ENCODE peak calls at places on chromosomes 16 and 17, in five cellular contexts. Q, U, F, N and T are unnamed samples.

GRCh38 chr16:65180986-65181710 is 59.3 kb upstream of the CDH11 start:
- DNase-seq in Q (no peak), U (no peak), F (no peak), N (peak), T (no peak)

GRCh38 chr17:9937164-9937835 is 32.2 kb upstream of the RCVRN start:
- DNase-seq in Q (no peak), U (peak), F (no peak), N (peak), T (peak)

GRCh38 chr17:49381793-49382192 is 19.7 kb upstream of the ZNF652 start:
- DNase-seq in Q (no peak), U (no peak), F (no peak), N (no peak), T (no peak)

GRCh38 chr17:61444831-61445230 is 7.4 kb upstream of the TBX4 start:
- DNase-seq in Q (no peak), U (no peak), F (no peak), N (no peak), T (no peak)

GRCh38 chr16:19359556-19359955 is 58.1 kb upstream of the TMC5 start:
- DNase-seq in Q (no peak), U (no peak), F (no peak), N (no peak), T (no peak)

GRCh38 chr17:8109669-8110455 is 8.5 kb downstream of the ALOXE3 start:
- DNase-seq in Q (peak), U (peak), F (no peak), N (no peak), T (no peak)

GRCh38 chr16:11550651-11551498 is 35.8 kb downstream of the LITAF start:
- DNase-seq in Q (no peak), U (no peak), F (no peak), N (no peak), T (no peak)

GRCh38 chr16:3086596-3087242 is 12.4 kb downstream of the ZSCAN10 start:
- DNase-seq in Q (no peak), U (no peak), F (no peak), N (no peak), T (no peak)

GRCh38 chr17:17351901-17352781 is 49.0 kb downstream of the NT5M start:
- DNase-seq in Q (peak), U (peak), F (no peak), N (no peak), T (no peak)

GRCh38 chr16:69095179-69095578 is 10.3 kb upstream of the HAS3 start:
- DNase-seq in Q (no peak), U (no peak), F (no peak), N (no peak), T (no peak)

GRCh38 chr17:45093444-45094110 is 32.5 kb downstream of the NMT1 start:
- DNase-seq in Q (no peak), U (peak), F (no peak), N (no peak), T (no peak)

GRCh38 chr16:9647981-9648701 is 534.1 kb downstream of the GRIN2A start:
- DNase-seq in Q (peak), U (no peak), F (no peak), N (no peak), T (peak)

GRCh38 chr16:76705883-76706282 is 428.7 kb downstream of the CNTNAP4 start:
- DNase-seq in Q (no peak), U (no peak), F (no peak), N (no peak), T (no peak)